ENCODE peak calls at places on chromosome 6, in five cellular contexts. X is BJ, T is SHP77, F is mesothelial cell of epicardium, Z is B cell. M is an unnamed sample.

GRCh38 chr6:54847799-54848597 is 1.4 kb downstream of the FAM83B start:
- DNase-seq in X (peak; percentile 6), T (no peak), F (no peak), Z (no peak), M (no peak)

GRCh38 chr6:33826537-33826936 is 22.7 kb upstream of the MLN start:
- DNase-seq in X (no peak), T (peak; percentile 24), F (no peak), Z (no peak), M (no peak)

GRCh38 chr6:34806738-34807453 is 15.0 kb downstream of the BLTP3A start:
- DNase-seq in X (no peak), T (no peak), F (no peak), Z (no peak), M (no peak)

GRCh38 chr6:152233547-152234320 is 403.4 kb downstream of the SYNE1 start:
- DNase-seq in X (no peak), T (no peak), F (no peak), Z (no peak), M (no peak)

GRCh38 chr6:46052479-46052878 is 36.8 kb upstream of the CLIC5 start:
- DNase-seq in X (no peak), T (no peak), F (no peak), Z (no peak), M (no peak)

GRCh38 chr6:120938164-120938875 is 396.0 kb downstream of the TBC1D32 start:
- DNase-seq in X (no peak), T (no peak), F (no peak), Z (no peak), M (no peak)

GRCh38 chr6:308307-308706 is 16.0 kb downstream of the DUSP22 start:
- DNase-seq in X (no peak), T (no peak), F (no peak), Z (no peak), M (no peak)

GRCh38 chr6:40788661-40789111 is 201.5 kb upstream of the LRFN2 start:
- DNase-seq in X (no peak), T (no peak), F (no peak), Z (no peak), M (no peak)

GRCh38 chr6:125041740-125042459 is 79.7 kb downstream of the RNF217 start:
- DNase-seq in X (no peak), T (no peak), F (no peak), Z (no peak), M (no peak)

GRCh38 chr6:167817016-167817415 is 9.7 kb upstream of the AFDN start:
- DNase-seq in X (no peak), T (no peak), F (no peak), Z (no peak), M (no peak)

GRCh38 chr6:24949020-24949569 is 13.3 kb upstream of the RIPOR2 start:
- DNase-seq in X (no peak), T (no peak), F (no peak), Z (peak; percentile 90), M (no peak)

GRCh38 chr6:47631248-47632196 is 66.9 kb upstream of the ADGRF4 start:
- DNase-seq in X (peak; percentile 5), T (peak; percentile 57), F (no peak), Z (no peak), M (peak; percentile 62)

GRCh38 chr6:85037221-85037620 is 272.8 kb upstream of the TBX18 start:
- DNase-seq in X (no peak), T (no peak), F (no peak), Z (no peak), M (no peak)

GRCh38 chr6:72953901-72954494 is 271.3 kb downstream of the KHDC1L start:
- DNase-seq in X (no peak), T (no peak), F (no peak), Z (no peak), M (no peak)

GRCh38 chr6:105507811-105508210 is 104.9 kb upstream of the PREP start:
- DNase-seq in X (no peak), T (no peak), F (no peak), Z (no peak), M (no peak)

GRCh38 chr6:30544666-30545272 is 11.5 kb downstream of the GNL1 start:
- DNase-seq in X (no peak), T (peak; percentile 24), F (no peak), Z (peak; percentile 44), M (peak; percentile 15)